ENCODE peak calls at places on chromosomes 5 and 9, in six cellular contexts. F is HFFc6, Q is HT1080, O is erythroblast, K is thoracic aorta, G is HFF-Myc. S is an unnamed sample.

GRCh38 chr5:67983251-67983941 is 232.2 kb upstream of the PIK3R1 start:
- DNase-seq in F (peak; percentile 93), Q (peak; percentile 75), O (no peak), K (no peak), G (peak; percentile 75), S (peak; percentile 62)

GRCh38 chr9:33924978-33925797 is 108.2 kb downstream of the UBE2R2 start:
- DNase-seq in F (peak; percentile 60), Q (peak; percentile 58), O (peak; percentile 39), K (no peak), G (no peak), S (peak; percentile 33)

GRCh38 chr9:130036099-130036498 is 6.9 kb downstream of the FNBP1 start:
- DNase-seq in F (peak; percentile 21), Q (peak; percentile 49), O (no peak), K (no peak), G (no peak), S (no peak)

GRCh38 chr5:157994906-157995519 is 136.1 kb upstream of the CLINT1 start:
- DNase-seq in F (peak; percentile 41), Q (peak; percentile 58), O (peak; percentile 36), K (no peak), G (no peak), S (no peak)

GRCh38 chr9:37430841-37431597 is 8.5 kb downstream of the GRHPR start:
- DNase-seq in F (no peak), Q (no peak), O (no peak), K (no peak), G (no peak), S (no peak)

GRCh38 chr5:19853616-19854240 is 134.3 kb downstream of the CDH18 start:
- DNase-seq in F (peak; percentile 79), Q (peak; percentile 53), O (no peak), K (no peak), G (peak; percentile 11), S (no peak)

GRCh38 chr5:112757468-112758208 is 20.0 kb downstream of the APC start:
- DNase-seq in F (peak; percentile 58), Q (peak; percentile 50), O (peak; percentile 80), K (no peak), G (peak; percentile 42), S (peak; percentile 32)

GRCh38 chr9:82553654-82554366 is 509.1 kb downstream of the RASEF start:
- DNase-seq in F (no peak), Q (peak; percentile 83), O (no peak), K (no peak), G (no peak), S (no peak)

GRCh38 chr9:134725605-134725940 is 84.0 kb downstream of the COL5A1 start:
- DNase-seq in F (peak; percentile 9), Q (no peak), O (no peak), K (no peak), G (peak; percentile 61), S (no peak)

GRCh38 chr5:38167562-38167996 is 90.8 kb upstream of the EGFLAM start:
- DNase-seq in F (no peak), Q (no peak), O (no peak), K (no peak), G (no peak), S (no peak)

GRCh38 chr5:126188804-126189203 is 234.4 kb upstream of the GRAMD2B start:
- DNase-seq in F (no peak), Q (peak; percentile 26), O (no peak), K (no peak), G (no peak), S (no peak)

GRCh38 chr5:111367081-111367480 is 142.9 kb downstream of the CAMK4 start:
- DNase-seq in F (no peak), Q (peak; percentile 86), O (no peak), K (no peak), G (no peak), S (no peak)

S was measured in GM04504.